ENCODE peak calls at places on chromosomes 13 and 19, in four cellular contexts. X is A549, H is ovary, L is heart left ventricle. I is an unnamed sample. For H3K4me1, the result is how much of the 10 kb centered on the place peaks cover.

GRCh38 chr19:57052102-57052501 is 67.7 kb upstream of the USP29 start:
- DNase-seq in X (no peak), H (no peak), L (peak), I (no peak)

GRCh38 chr13:90776349-90776748 is 571.1 kb upstream of the MIR17HG start:
- DNase-seq in X (no peak), H (no peak), L (no peak), I (no peak)

GRCh38 chr13:28820099-28821051 is at the start of gene MTUS2:
- DNase-seq in X (no peak), H (no peak), L (no peak), I (no peak)

GRCh38 chr13:110965038-110965754 is 50.3 kb upstream of the ANKRD10 start:
- DNase-seq in X (peak), H (no peak), L (no peak), I (no peak)

GRCh38 chr19:14519860-14520407 is 1.7 kb upstream of the DNAJB1 start:
- DNase-seq in X (no peak), H (peak), L (no peak), I (peak)

GRCh38 chr13:104286566-104287290 is 1220.5 kb upstream of the SLC10A2 start:
- DNase-seq in X (no peak), H (no peak), L (no peak), I (no peak)

GRCh38 chr13:94305463-94305862 is 174.0 kb downstream of the DCT start:
- DNase-seq in X (no peak), H (no peak), L (no peak), I (peak)

GRCh38 chr19:24033962-24034342 is 53.0 kb upstream of the ZNF254 start:
- DNase-seq in X (peak), H (peak), L (peak), I (peak)

GRCh38 chr19:46920341-46920740 is 59.5 kb downstream of the ARHGAP35 start:
- DNase-seq in X (no peak), H (no peak), L (no peak), I (no peak)

GRCh38 chr13:38348890-38349289 is 761 bp upstream of the UFM1 start:
- DNase-seq in X (peak), H (no peak), L (no peak), I (peak)

GRCh38 chr13:26923824-26924605 is 163.4 kb upstream of the GPR12 start:
- DNase-seq in X (no peak), H (no peak), L (no peak), I (peak)

GRCh38 chr13:97310809-97311436 is 88.8 kb downstream of the MBNL2 start:
- DNase-seq in X (no peak), H (no peak), L (no peak), I (no peak)

GRCh38 chr13:51614350-51614786 is 30.1 kb downstream of the WDFY2 start:
- DNase-seq in X (no peak), H (no peak), L (peak), I (peak)

GRCh38 chr19:40754611-40755247 is 3.7 kb downstream of the SNRPA start:
- DNase-seq in X (no peak), H (no peak), L (no peak), I (peak)

GRCh38 chr13:76967031-76967430 is 18.7 kb downstream of the ACOD1 start:
- DNase-seq in X (no peak), H (no peak), L (no peak), I (no peak)

GRCh38 chr13:33367186-33367895 is 81.8 kb upstream of the STARD13 start:
- DNase-seq in X (no peak), H (no peak), L (no peak), I (no peak)

GRCh38 chr13:114128624-114129522 is 3.5 kb downstream of the RASA3 start:
- DNase-seq in X (no peak), H (peak), L (peak), I (peak)

GRCh38 chr13:100588350-100589177 is at the start of gene GGACT:
- DNase-seq in X (peak), H (peak), L (peak), I (peak)

GRCh38 chr19:31066385-31066784 is 282.9 kb downstream of the TSHZ3 start:
- DNase-seq in X (peak), H (no peak), L (no peak), I (no peak)

GRCh38 chr13:113526466-113527220 is 36.1 kb upstream of the DCUN1D2 start:
- DNase-seq in X (no peak), H (no peak), L (no peak), I (no peak)

GRCh38 chr13:49448753-49449152 is 4.7 kb downstream of the SETDB2 start:
- DNase-seq in X (no peak), H (no peak), L (no peak), I (no peak)

DNA sequence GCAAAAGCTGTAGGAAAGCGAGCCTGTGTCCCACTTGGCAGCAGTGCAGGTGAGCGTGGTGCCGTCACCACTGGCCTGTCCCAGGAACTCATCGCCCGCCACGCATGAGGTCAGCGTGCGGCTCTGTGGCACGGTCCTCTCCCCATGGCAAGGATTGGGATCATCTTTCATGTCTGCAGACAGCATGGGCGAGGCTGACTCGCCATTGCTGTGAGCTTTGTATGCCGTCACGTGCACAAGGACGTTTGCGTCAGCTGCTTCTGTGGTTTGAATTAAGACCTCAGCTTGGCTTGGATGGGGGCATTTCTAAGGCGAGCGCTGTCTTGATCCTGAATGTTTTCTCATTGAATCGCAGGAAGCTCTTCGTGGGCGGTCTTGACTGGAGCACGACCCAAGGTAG is 9.8 kb downstream of the DAZAP1 start:
- DNase-seq in X (no peak), H (no peak), L (no peak), I (peak)
- H3K4me1 ChIP-seq in X (under half), H (under half), L (half or more), I (half or more)

GRCh38 chr19:996051-996838 is 4.0 kb upstream of the GRIN3B start:
- DNase-seq in X (no peak), H (peak), L (no peak), I (no peak)

GRCh38 chr19:993361-993830 is 6.8 kb upstream of the GRIN3B start:
- DNase-seq in X (no peak), H (no peak), L (no peak), I (no peak)

GRCh38 chr19:993831-994393 is 6.3 kb upstream of the GRIN3B start:
- DNase-seq in X (no peak), H (no peak), L (no peak), I (no peak)

GRCh38 chr19:994516-994915 is 5.7 kb upstream of the GRIN3B start:
- DNase-seq in X (no peak), H (no peak), L (no peak), I (no peak)

GRCh38 chr19:995051-995827 is 5.0 kb upstream of the GRIN3B start:
- DNase-seq in X (no peak), H (no peak), L (no peak), I (no peak)
- H3K4me3 ChIP-seq in X (no peak), H (no peak), L (no peak), I (no peak)

DNA sequence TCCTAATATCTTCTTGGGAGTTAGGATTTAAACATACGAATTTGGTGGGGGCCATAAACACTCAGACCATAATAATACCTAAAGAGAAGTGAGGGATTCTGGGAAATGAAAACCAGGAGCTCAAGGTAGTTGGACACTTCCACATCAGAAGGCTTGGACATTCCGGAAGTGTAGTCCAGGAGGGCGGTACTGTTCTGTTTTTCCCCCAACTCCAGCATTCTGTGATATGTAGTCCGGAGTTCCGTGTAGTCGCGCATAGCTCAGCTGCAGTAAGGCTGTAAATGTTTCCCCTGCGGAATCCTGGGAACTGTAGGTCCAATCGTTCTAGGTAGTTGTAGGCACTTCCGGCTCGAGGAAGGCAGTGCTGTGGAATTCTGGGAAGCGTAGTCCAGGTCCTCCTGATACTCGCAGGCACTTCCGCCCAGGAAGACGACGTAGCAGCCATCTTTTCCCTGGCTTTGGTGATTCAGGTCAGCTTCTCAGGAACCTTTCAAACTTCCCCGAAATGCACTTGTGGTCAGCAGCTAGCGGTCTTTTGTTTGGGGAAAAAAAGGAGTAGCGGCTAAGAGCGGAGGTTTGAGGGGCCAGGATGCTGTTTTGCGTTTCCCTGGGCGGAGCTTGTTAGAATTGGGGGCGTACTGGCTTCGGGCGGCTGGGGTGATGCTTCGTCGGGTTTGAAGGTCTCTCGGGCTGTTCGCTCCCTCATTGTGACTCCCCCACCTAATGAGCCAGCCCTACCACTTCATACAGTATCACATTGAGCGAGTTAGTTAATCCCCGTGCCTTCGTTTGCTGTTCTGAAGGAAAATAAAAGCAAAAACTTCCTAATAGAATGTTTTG is at the start of gene ZNF226:
- DNase-seq in X (peak), H (peak), L (peak), I (peak)
- TF ChIP-seq POLR2A in X (peak), H (peak), L (no peak), I (peak)

DNA sequence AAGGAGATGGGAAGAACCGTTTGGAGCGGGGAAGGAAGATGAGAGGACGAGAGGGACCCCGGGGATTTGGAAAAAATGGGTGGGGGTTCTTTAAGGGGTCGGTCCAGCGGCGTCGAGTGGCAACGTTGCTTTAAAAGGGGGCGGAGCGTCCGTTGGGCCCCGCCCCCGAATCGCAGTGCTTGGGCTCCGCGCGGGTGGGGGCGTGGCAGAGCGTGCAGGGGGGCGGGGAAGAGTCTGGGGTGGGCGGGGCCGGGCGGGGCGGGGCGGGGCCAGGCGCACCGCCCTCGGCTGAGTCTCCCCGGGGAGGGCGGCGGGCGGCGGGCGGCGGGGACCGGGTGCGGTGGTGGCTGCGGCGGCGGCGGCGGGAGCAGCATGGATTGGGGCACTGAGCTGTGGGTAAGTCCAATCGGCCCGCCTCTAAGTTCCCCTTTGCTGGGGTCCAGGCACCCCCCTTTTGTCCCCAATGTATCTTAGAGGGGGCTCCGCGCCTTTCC is at the start of gene TRIP10:
- DNase-seq in X (peak), H (peak), L (peak), I (peak)
- H3K4me1 ChIP-seq in X (under half), H (under half), L (half or more), I (under half)

GRCh38 chr13:46181799-46182490 is at the start of gene LCP1:
- DNase-seq in X (no peak), H (no peak), L (no peak), I (no peak)

GRCh38 chr13:46180393-46180792 is 1.6 kb downstream of the LCP1 start:
- DNase-seq in X (no peak), H (no peak), L (no peak), I (no peak)

GRCh38 chr13:46178821-46179220 is 3.2 kb downstream of the LCP1 start:
- DNase-seq in X (no peak), H (no peak), L (no peak), I (no peak)

GRCh38 chr13:46178143-46178542 is 3.8 kb downstream of the LCP1 start:
- DNase-seq in X (no peak), H (no peak), L (no peak), I (no peak)

GRCh38 chr13:46179576-46180368 is 2.2 kb downstream of the LCP1 start:
- DNase-seq in X (no peak), H (no peak), L (peak), I (no peak)
- H3K4me3 ChIP-seq in X (no peak), H (no peak), L (peak), I (no peak)

DNA sequence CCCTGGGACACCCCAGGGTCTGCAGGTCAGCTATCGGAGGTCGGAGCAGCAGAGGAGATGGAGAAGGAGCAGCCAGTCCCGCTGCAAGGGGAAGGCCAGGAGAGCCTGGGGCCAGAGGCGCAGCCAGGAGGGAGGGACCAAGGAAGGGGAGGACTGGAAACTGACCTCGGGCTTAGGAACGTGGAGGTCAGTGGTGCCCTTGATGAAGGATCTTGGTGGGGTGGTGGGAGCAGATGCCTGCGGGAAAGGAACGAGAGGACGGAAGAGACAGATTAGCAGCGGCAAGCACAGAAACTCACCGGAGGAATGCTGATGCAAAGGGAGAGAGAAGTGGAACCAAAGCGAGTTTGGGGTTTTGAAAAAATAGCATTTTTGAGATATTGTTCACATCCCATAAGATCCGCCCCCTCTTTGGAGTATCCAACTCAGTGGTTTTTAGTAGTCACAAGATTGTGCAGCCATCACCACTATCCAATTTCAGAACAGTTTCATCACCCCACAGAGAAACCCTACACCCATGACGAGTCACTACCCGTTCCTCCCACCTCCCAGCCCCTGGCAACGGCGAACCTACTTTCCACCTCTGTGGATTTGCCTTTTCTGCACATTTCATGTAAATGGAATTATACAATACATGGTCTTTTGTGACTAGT is 22.1 kb downstream of the PLEKHF1 start:
- DNase-seq in X (no peak), H (no peak), L (no peak), I (no peak)
- TF ChIP-seq POLR2A in X (no peak), H (peak), L (no peak), I (no peak)

DNA sequence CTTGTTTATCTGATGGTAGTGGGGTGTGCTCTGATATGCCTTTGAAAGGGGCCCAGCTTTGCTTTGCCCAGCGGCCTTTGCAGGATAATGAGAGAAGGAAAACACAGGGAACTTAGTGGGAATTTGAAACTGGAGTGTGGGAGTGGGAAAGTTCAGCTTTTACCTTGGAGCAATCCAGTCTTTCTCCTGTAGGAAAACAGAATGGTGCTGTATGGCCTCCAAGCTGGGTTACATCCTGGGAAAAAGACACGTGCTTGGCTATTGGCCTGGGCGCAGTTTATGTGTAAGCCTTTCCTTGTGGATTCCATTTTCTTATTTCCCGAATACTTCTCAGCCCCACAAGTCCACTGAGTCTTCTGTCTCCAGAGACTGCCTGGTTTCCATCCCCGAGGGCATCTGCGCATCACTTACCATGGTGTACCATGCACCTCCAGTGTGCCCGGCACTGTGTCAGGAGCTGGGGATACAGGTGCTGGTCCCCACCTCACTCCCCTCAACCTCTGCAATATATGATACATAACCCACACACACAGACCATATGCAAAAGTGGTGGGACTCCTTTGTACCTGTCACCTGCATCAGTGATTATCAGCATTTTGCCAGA is 31.5 kb downstream of the ACTN4 start:
- DNase-seq in X (no peak), H (no peak), L (no peak), I (no peak)
- H3K4me1 ChIP-seq in X (half or more), H (under half), L (half or more), I (under half)

GRCh38 chr13:20456737-20457136 is 68.9 kb downstream of the CRYL1 start:
- DNase-seq in X (no peak), H (no peak), L (no peak), I (no peak)
- H3K4me3 ChIP-seq in X (no peak), H (no peak), L (no peak), I (no peak)

DNA sequence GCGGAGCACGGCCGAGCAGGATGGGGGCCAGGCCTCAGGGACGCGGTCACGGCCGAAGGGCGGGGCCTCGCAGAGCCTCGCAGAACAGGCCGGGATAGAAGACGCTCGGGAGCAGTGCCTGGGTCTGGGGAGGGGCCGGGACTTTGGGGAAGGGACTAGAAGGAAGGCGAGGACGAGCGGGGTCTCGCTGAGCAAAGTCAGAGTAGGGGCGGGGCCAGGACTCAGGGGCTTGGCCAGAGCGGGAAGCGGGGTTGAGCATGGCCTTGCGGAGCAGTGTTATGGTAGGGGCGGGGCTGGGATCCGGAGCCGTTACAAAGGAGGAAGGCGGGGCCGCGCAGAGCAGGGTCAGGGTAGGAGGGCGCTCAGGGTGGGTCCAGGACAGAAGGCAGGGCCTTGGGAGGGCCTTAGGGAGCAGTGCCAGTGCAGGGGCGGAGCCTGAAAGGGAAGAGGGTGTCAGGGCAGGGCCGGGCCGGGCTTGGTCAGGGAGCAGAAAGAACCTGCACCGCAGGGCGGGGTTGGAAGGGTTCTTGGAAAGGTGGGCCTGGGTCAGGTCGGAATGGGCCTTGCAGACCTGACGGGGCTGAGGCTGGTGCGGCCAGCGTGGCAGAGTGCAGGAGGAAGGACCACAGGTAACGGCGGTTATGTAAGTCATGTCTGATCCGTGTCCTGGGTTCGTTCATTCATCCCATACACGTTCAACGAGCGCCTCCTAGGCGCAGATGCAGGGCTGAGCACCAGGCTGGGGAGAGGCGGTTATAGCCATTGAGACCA is 535 bp upstream of the ATP8B3 start:
- DNase-seq in X (peak), H (peak), L (peak), I (peak)
- TF ChIP-seq POLR2A in X (no peak), H (peak), L (no peak), I (no peak)

DNA sequence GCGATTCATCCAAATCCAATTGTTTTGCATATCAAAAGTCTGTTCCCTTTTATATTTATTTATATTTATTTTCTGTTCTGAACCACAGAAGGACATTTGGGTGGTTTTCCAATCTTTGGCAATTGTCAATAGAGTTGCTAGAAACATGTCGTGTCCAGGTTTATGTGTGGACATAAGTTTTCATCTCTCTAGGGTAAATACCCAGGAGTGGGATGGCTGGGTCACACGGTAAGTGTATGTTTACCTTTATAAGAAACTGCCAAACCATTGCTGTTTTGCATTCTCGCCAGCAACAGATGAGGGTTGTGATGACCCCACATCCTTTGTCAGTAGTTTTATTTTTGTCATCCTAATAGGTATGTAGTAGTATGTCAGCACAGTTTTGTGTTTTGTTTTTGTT is 12.5 kb downstream of the AP1M1 start:
- DNase-seq in X (no peak), H (no peak), L (no peak), I (no peak)
- H3K4me1 ChIP-seq in X (under half), H (under half), L (under half), I (under half)

I was measured in adrenal gland.